ENCODE peak calls at places on chromosome 16, in five cellular contexts. One of them, this sample, is unnamed. For H3K4me1, the result is how much of the 10 kb centered on the place peaks cover.

GRCh38 chr16:26648851-26649250 is 417.9 kb upstream of the C16orf82 start:
- DNase-seq in cardiac muscle cell: no peak
- DNase-seq in K562: no peak
- DNase-seq in BE2C: no peak
- DNase-seq in GM23248: no peak
- DNase-seq in this sample: no peak

GRCh38 chr16:2775317-2775716 is 1.8 kb downstream of the ELOB start:
- DNase-seq in cardiac muscle cell: no peak
- DNase-seq in K562: no peak
- DNase-seq in BE2C: no peak
- DNase-seq in GM23248: no peak
- DNase-seq in this sample: no peak

GRCh38 chr16:30006659-30007377 is 4.0 kb downstream of the DOC2A start:
- DNase-seq in cardiac muscle cell: no peak
- DNase-seq in K562: no peak
- DNase-seq in BE2C: no peak
- DNase-seq in GM23248: no peak
- DNase-seq in this sample: no peak

GRCh38 chr16:86286991-86287640 is 223.2 kb upstream of the FOXF1 start:
- DNase-seq in cardiac muscle cell: no peak
- DNase-seq in K562: no peak
- DNase-seq in BE2C: no peak
- DNase-seq in GM23248: no peak
- DNase-seq in this sample: no peak

GRCh38 chr16:75703341-75703740 is 2.1 kb upstream of the DUXB start:
- DNase-seq in cardiac muscle cell: peak
- DNase-seq in K562: no peak
- DNase-seq in BE2C: no peak
- DNase-seq in GM23248: peak
- DNase-seq in this sample: no peak

GRCh38 chr16:49934557-49935260 is 78.8 kb upstream of the ZNF423 start:
- DNase-seq in cardiac muscle cell: no peak
- DNase-seq in K562: no peak
- DNase-seq in BE2C: no peak
- DNase-seq in GM23248: no peak
- DNase-seq in this sample: no peak

GRCh38 chr16:65772134-65772732 is 594.3 kb upstream of the CDH5 start:
- DNase-seq in cardiac muscle cell: no peak
- DNase-seq in K562: no peak
- DNase-seq in BE2C: no peak
- DNase-seq in GM23248: no peak
- DNase-seq in this sample: no peak

GRCh38 chr16:31371619-31372484 is 16.9 kb downstream of the ITGAX start:
- DNase-seq in cardiac muscle cell: no peak
- DNase-seq in K562: no peak
- DNase-seq in BE2C: no peak
- DNase-seq in GM23248: no peak
- DNase-seq in this sample: no peak

GRCh38 chr16:81444448-81445121 is at the start of gene CMIP:
- DNase-seq in cardiac muscle cell: peak
- DNase-seq in K562: peak
- DNase-seq in BE2C: peak
- DNase-seq in GM23248: peak
- DNase-seq in this sample: peak

GRCh38 chr16:87304951-87305350 is 12.2 kb downstream of the C16orf95 start:
- DNase-seq in cardiac muscle cell: no peak
- DNase-seq in K562: peak
- DNase-seq in BE2C: no peak
- DNase-seq in GM23248: no peak
- DNase-seq in this sample: no peak

GRCh38 chr16:46673320-46674013 is 15.5 kb downstream of the VPS35 start:
- DNase-seq in cardiac muscle cell: peak
- DNase-seq in K562: peak
- DNase-seq in BE2C: peak
- DNase-seq in GM23248: peak
- DNase-seq in this sample: peak

GRCh38 chr16:69366431-69366830 is 14.8 kb upstream of the TMED6 start:
- DNase-seq in cardiac muscle cell: no peak
- DNase-seq in K562: no peak
- DNase-seq in BE2C: no peak
- DNase-seq in GM23248: no peak
- DNase-seq in this sample: no peak

GRCh38 chr16:19746561-19746960 is 28.5 kb downstream of the IQCK start:
- DNase-seq in cardiac muscle cell: peak
- DNase-seq in K562: peak
- DNase-seq in BE2C: peak
- DNase-seq in GM23248: no peak
- DNase-seq in this sample: no peak

GRCh38 chr16:79980650-79981521 is 380.3 kb upstream of the MAF start:
- DNase-seq in cardiac muscle cell: no peak
- DNase-seq in K562: no peak
- DNase-seq in BE2C: no peak
- DNase-seq in GM23248: no peak
- DNase-seq in this sample: no peak

GRCh38 chr16:66480265-66481080 is 53.4 kb downstream of the BEAN1 start:
- DNase-seq in cardiac muscle cell: no peak
- DNase-seq in K562: no peak
- DNase-seq in BE2C: no peak
- DNase-seq in GM23248: no peak
- DNase-seq in this sample: no peak

GRCh38 chr16:83404261-83404660 is 403.5 kb upstream of the HSBP1 start:
- DNase-seq in cardiac muscle cell: no peak
- DNase-seq in K562: no peak
- DNase-seq in BE2C: no peak
- DNase-seq in GM23248: no peak
- DNase-seq in this sample: no peak

GRCh38 chr16:13138528-13138927 is 237.1 kb downstream of the SHISA9 start:
- DNase-seq in cardiac muscle cell: no peak
- DNase-seq in K562: no peak
- DNase-seq in BE2C: no peak
- DNase-seq in GM23248: no peak
- DNase-seq in this sample: no peak

GRCh38 chr16:89256651-89257254 is 39.2 kb downstream of the ZNF778 start:
- DNase-seq in cardiac muscle cell: peak
- DNase-seq in K562: no peak
- DNase-seq in BE2C: peak
- DNase-seq in GM23248: peak
- DNase-seq in this sample: no peak

GRCh38 chr16:642189-643049 is 791 bp downstream of the MCRIP2 start:
- DNase-seq in cardiac muscle cell: peak
- DNase-seq in K562: peak
- DNase-seq in BE2C: peak
- DNase-seq in GM23248: peak
- DNase-seq in this sample: no peak

GRCh38 chr16:88430524-88431446 is 22.3 kb upstream of the ZFPM1 start:
- DNase-seq in cardiac muscle cell: peak
- DNase-seq in K562: peak
- DNase-seq in BE2C: no peak
- DNase-seq in GM23248: peak
- DNase-seq in this sample: no peak

GRCh38 chr16:74748042-74748709 is 26.4 kb downstream of the FA2H start:
- DNase-seq in cardiac muscle cell: no peak
- DNase-seq in K562: no peak
- DNase-seq in BE2C: no peak
- DNase-seq in GM23248: no peak
- DNase-seq in this sample: no peak

GRCh38 chr16:88487920-88488842 is 35.1 kb downstream of the ZFPM1 start:
- DNase-seq in cardiac muscle cell: no peak
- DNase-seq in K562: no peak
- DNase-seq in BE2C: peak
- DNase-seq in GM23248: no peak
- DNase-seq in this sample: no peak

GRCh38 chr16:1150511-1150982 is 2.4 kb upstream of the CACNA1H start:
- DNase-seq in cardiac muscle cell: no peak
- DNase-seq in K562: peak
- DNase-seq in BE2C: peak
- DNase-seq in GM23248: peak
- DNase-seq in this sample: peak

GRCh38 chr16:9723136-9723535 is 459.1 kb downstream of the GRIN2A start:
- DNase-seq in cardiac muscle cell: no peak
- DNase-seq in K562: no peak
- DNase-seq in BE2C: no peak
- DNase-seq in GM23248: no peak
- DNase-seq in this sample: no peak

GRCh38 chr16:25729188-25729587 is 37.4 kb downstream of the HS3ST4 start:
- DNase-seq in cardiac muscle cell: no peak
- DNase-seq in K562: no peak
- DNase-seq in BE2C: no peak
- DNase-seq in GM23248: no peak
- DNase-seq in this sample: no peak

GRCh38 chr16:4852221-4852872 is 5.1 kb downstream of the UBN1 start:
- DNase-seq in cardiac muscle cell: peak
- DNase-seq in K562: peak
- DNase-seq in BE2C: no peak
- DNase-seq in GM23248: peak
- DNase-seq in this sample: no peak
- H3K4me1 ChIP-seq in cardiac muscle cell: under half
- H3K4me1 ChIP-seq in K562: under half
- H3K4me1 ChIP-seq in BE2C: under half
- H3K4me1 ChIP-seq in GM23248: under half
- H3K4me1 ChIP-seq in this sample: under half

GRCh38 chr16:12133738-12134137 is 157.2 kb downstream of the SNX29 start:
- DNase-seq in cardiac muscle cell: no peak
- DNase-seq in K562: no peak
- DNase-seq in BE2C: no peak
- DNase-seq in GM23248: no peak
- DNase-seq in this sample: no peak

GRCh38 chr16:12132290-12132689 is 155.8 kb downstream of the SNX29 start:
- DNase-seq in cardiac muscle cell: peak
- DNase-seq in K562: no peak
- DNase-seq in BE2C: no peak
- DNase-seq in GM23248: peak
- DNase-seq in this sample: no peak

GRCh38 chr16:12130691-12131302 is 154.3 kb downstream of the SNX29 start:
- DNase-seq in cardiac muscle cell: no peak
- DNase-seq in K562: no peak
- DNase-seq in BE2C: no peak
- DNase-seq in GM23248: no peak
- DNase-seq in this sample: no peak

GRCh38 chr16:12131755-12132154 is 155.2 kb downstream of the SNX29 start:
- DNase-seq in cardiac muscle cell: no peak
- DNase-seq in K562: no peak
- DNase-seq in BE2C: no peak
- DNase-seq in GM23248: no peak
- DNase-seq in this sample: no peak

GRCh38 chr16:12132850-12133249 is 156.3 kb downstream of the SNX29 start:
- DNase-seq in cardiac muscle cell: no peak
- DNase-seq in K562: no peak
- DNase-seq in BE2C: no peak
- DNase-seq in GM23248: no peak
- DNase-seq in this sample: no peak
- H3K4me1 ChIP-seq in cardiac muscle cell: under half
- H3K4me1 ChIP-seq in K562: under half
- H3K4me1 ChIP-seq in BE2C: under half
- H3K4me1 ChIP-seq in GM23248: under half
- H3K4me1 ChIP-seq in this sample: under half

GRCh38 chr16:54073356-54073755 is 213.2 kb downstream of the IRX3 start:
- DNase-seq in cardiac muscle cell: no peak
- DNase-seq in K562: no peak
- DNase-seq in BE2C: no peak
- DNase-seq in GM23248: no peak
- DNase-seq in this sample: no peak

GRCh38 chr16:54072237-54072636 is 214.3 kb downstream of the IRX3 start:
- DNase-seq in cardiac muscle cell: no peak
- DNase-seq in K562: no peak
- DNase-seq in BE2C: no peak
- DNase-seq in GM23248: no peak
- DNase-seq in this sample: no peak

GRCh38 chr16:54069601-54070239 is 216.9 kb downstream of the IRX3 start:
- DNase-seq in cardiac muscle cell: no peak
- DNase-seq in K562: no peak
- DNase-seq in BE2C: peak
- DNase-seq in GM23248: no peak
- DNase-seq in this sample: no peak

GRCh38 chr16:54070944-54071343 is 215.6 kb downstream of the IRX3 start:
- DNase-seq in cardiac muscle cell: no peak
- DNase-seq in K562: no peak
- DNase-seq in BE2C: no peak
- DNase-seq in GM23248: no peak
- DNase-seq in this sample: no peak

DNA sequence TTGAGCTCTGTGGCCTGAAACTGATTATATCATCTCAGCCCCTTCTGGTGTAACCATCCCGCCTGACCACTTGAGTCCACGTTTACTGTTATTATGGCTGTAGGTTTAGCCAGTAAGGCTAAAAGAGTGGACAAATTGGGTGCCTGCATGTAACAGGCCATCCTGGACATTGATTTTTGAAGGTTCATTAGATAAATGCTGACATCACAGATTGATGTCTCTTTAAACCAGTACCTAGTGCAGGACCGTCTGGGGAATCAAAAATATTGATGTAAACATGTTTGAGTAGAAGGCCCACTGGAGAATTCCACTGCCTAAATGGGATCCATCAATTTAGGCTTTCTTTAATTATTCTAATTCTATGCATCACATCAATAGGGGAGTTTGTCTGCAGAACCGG is 215.1 kb downstream of the IRX3 start:
- DNase-seq in cardiac muscle cell: no peak
- DNase-seq in K562: no peak
- DNase-seq in BE2C: no peak
- DNase-seq in GM23248: no peak
- DNase-seq in this sample: no peak
- H3K4me1 ChIP-seq in cardiac muscle cell: under half
- H3K4me1 ChIP-seq in K562: under half
- H3K4me1 ChIP-seq in BE2C: under half
- H3K4me1 ChIP-seq in GM23248: under half
- H3K4me1 ChIP-seq in this sample: under half

DNA sequence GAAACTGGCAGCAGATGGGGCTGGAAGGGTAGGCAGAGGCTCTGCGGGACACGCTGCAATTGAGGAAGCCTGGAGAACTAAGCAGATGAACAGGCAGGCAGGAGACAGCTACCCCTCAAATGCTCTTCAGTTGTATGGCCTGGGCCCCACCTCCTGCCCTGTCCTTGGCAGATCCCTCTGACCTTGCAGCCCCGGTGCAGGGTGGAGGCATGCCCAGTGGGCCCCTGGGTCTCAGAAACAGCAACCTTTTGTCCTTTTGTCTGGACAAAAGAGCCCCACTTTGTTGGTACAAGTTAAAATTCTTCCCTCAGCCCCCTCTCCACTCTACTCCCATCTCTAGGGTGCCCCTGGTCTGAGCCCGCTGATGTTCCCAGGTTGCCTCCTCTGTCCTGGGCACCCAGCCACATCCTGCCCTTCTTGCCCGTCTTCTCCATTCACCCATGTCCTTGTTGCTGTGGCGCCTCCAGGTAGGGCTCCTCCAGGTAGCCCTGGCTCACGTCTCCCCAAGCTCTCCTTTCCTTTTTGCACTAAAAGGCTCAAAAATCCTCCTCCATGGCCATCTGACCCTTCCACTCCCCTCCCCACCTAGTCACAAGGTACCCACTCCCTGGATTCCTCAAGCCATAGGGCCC is 136.8 kb downstream of the CLEC16A start:
- DNase-seq in cardiac muscle cell: no peak
- DNase-seq in K562: no peak
- DNase-seq in BE2C: no peak
- DNase-seq in GM23248: no peak
- DNase-seq in this sample: no peak
- H3K4me1 ChIP-seq in cardiac muscle cell: under half
- H3K4me1 ChIP-seq in K562: under half
- H3K4me1 ChIP-seq in BE2C: under half
- H3K4me1 ChIP-seq in GM23248: under half
- H3K4me1 ChIP-seq in this sample: half or more

GRCh38 chr16:68074850-68075249 is 10.3 kb upstream of the NFATC3 start:
- DNase-seq in cardiac muscle cell: no peak
- DNase-seq in K562: no peak
- DNase-seq in BE2C: no peak
- DNase-seq in GM23248: no peak
- DNase-seq in this sample: no peak
- H3K4me1 ChIP-seq in cardiac muscle cell: under half
- H3K4me1 ChIP-seq in K562: under half
- H3K4me1 ChIP-seq in BE2C: under half
- H3K4me1 ChIP-seq in GM23248: under half
- H3K4me1 ChIP-seq in this sample: under half